ENCODE peak calls at places on chromosomes 7 and 10, in six cellular contexts. One of them, this sample, is unnamed.
A peak's percentile ranks its signal among the peaks of the same experiment; 100 is the strongest.

GRCh38 chr10:97849101-97849490 is 547 bp upstream of the GOLGA7B start:
- DNase-seq in CD8-positive, alpha-beta T cell: no peak
- DNase-seq in tibial nerve: no peak
- DNase-seq in K562: no peak
- DNase-seq in cardiac muscle cell: no peak
- DNase-seq in mucosa of descending colon: peak; percentile 32
- DNase-seq in this sample: no peak

GRCh38 chr7:38840736-38841460 is 68.1 kb downstream of the VPS41 start:
- DNase-seq in CD8-positive, alpha-beta T cell: no peak
- DNase-seq in tibial nerve: no peak
- DNase-seq in K562: no peak
- DNase-seq in cardiac muscle cell: peak; percentile 57
- DNase-seq in mucosa of descending colon: no peak
- DNase-seq in this sample: no peak

GRCh38 chr10:43997330-43997729 is 348.6 kb upstream of the ZNF32 start:
- DNase-seq in CD8-positive, alpha-beta T cell: no peak
- DNase-seq in tibial nerve: no peak
- DNase-seq in K562: no peak
- DNase-seq in cardiac muscle cell: no peak
- DNase-seq in mucosa of descending colon: no peak
- DNase-seq in this sample: no peak

GRCh38 chr10:47139121-47139520 is 160.9 kb upstream of the GDF10 start:
- DNase-seq in CD8-positive, alpha-beta T cell: no peak
- DNase-seq in tibial nerve: no peak
- DNase-seq in K562: no peak
- DNase-seq in cardiac muscle cell: no peak
- DNase-seq in mucosa of descending colon: no peak
- DNase-seq in this sample: no peak

GRCh38 chr10:79415736-79416577 is 29.5 kb downstream of the ZCCHC24 start:
- DNase-seq in CD8-positive, alpha-beta T cell: no peak
- DNase-seq in tibial nerve: no peak
- DNase-seq in K562: peak; percentile 66
- DNase-seq in cardiac muscle cell: no peak
- DNase-seq in mucosa of descending colon: peak; percentile 9
- DNase-seq in this sample: no peak

GRCh38 chr7:30997316-30997715 is 33.6 kb downstream of the GHRHR start:
- DNase-seq in CD8-positive, alpha-beta T cell: no peak
- DNase-seq in tibial nerve: no peak
- DNase-seq in K562: no peak
- DNase-seq in cardiac muscle cell: no peak
- DNase-seq in mucosa of descending colon: no peak
- DNase-seq in this sample: no peak

GRCh38 chr7:35556532-35557471 is 138.1 kb downstream of the HERPUD2 start:
- DNase-seq in CD8-positive, alpha-beta T cell: no peak
- DNase-seq in tibial nerve: no peak
- DNase-seq in K562: no peak
- DNase-seq in cardiac muscle cell: no peak
- DNase-seq in mucosa of descending colon: no peak
- DNase-seq in this sample: no peak

GRCh38 chr10:96651998-96652431 is 65.2 kb upstream of the TM9SF3 start:
- DNase-seq in CD8-positive, alpha-beta T cell: peak; percentile 42
- DNase-seq in tibial nerve: no peak
- DNase-seq in K562: no peak
- DNase-seq in cardiac muscle cell: no peak
- DNase-seq in mucosa of descending colon: no peak
- DNase-seq in this sample: no peak

GRCh38 chr7:33639552-33640197 is 265.7 kb upstream of the BMPER start:
- DNase-seq in CD8-positive, alpha-beta T cell: no peak
- DNase-seq in tibial nerve: no peak
- DNase-seq in K562: no peak
- DNase-seq in cardiac muscle cell: peak; percentile 77
- DNase-seq in mucosa of descending colon: no peak
- DNase-seq in this sample: no peak

GRCh38 chr7:149369497-149369896 is 91.4 kb downstream of the ZNF777 start:
- DNase-seq in CD8-positive, alpha-beta T cell: no peak
- DNase-seq in tibial nerve: no peak
- DNase-seq in K562: no peak
- DNase-seq in cardiac muscle cell: no peak
- DNase-seq in mucosa of descending colon: no peak
- DNase-seq in this sample: no peak

GRCh38 chr10:14949291-14949690 is 4.6 kb downstream of the DCLRE1C start:
- DNase-seq in CD8-positive, alpha-beta T cell: no peak
- DNase-seq in tibial nerve: no peak
- DNase-seq in K562: no peak
- DNase-seq in cardiac muscle cell: peak; percentile 24
- DNase-seq in mucosa of descending colon: no peak
- DNase-seq in this sample: no peak

GRCh38 chr7:97580205-97580604 is 151.7 kb upstream of the TAC1 start:
- DNase-seq in CD8-positive, alpha-beta T cell: no peak
- DNase-seq in tibial nerve: no peak
- DNase-seq in K562: no peak
- DNase-seq in cardiac muscle cell: no peak
- DNase-seq in mucosa of descending colon: no peak
- DNase-seq in this sample: no peak

GRCh38 chr10:73339436-73339835 is 19.2 kb downstream of the CFAP70 start:
- DNase-seq in CD8-positive, alpha-beta T cell: no peak
- DNase-seq in tibial nerve: no peak
- DNase-seq in K562: no peak
- DNase-seq in cardiac muscle cell: no peak
- DNase-seq in mucosa of descending colon: no peak
- DNase-seq in this sample: no peak

GRCh38 chr10:49144021-49144720 is 10.3 kb upstream of the FAM170B start:
- DNase-seq in CD8-positive, alpha-beta T cell: no peak
- DNase-seq in tibial nerve: no peak
- DNase-seq in K562: no peak
- DNase-seq in cardiac muscle cell: no peak
- DNase-seq in mucosa of descending colon: no peak
- DNase-seq in this sample: no peak

GRCh38 chr7:22138106-22138505 is 192.4 kb upstream of the CDCA7L start:
- DNase-seq in CD8-positive, alpha-beta T cell: no peak
- DNase-seq in tibial nerve: no peak
- DNase-seq in K562: no peak
- DNase-seq in cardiac muscle cell: no peak
- DNase-seq in mucosa of descending colon: no peak
- DNase-seq in this sample: no peak

GRCh38 chr10:105041956-105042355 is 400.9 kb downstream of the SORCS3 start:
- DNase-seq in CD8-positive, alpha-beta T cell: no peak
- DNase-seq in tibial nerve: no peak
- DNase-seq in K562: no peak
- DNase-seq in cardiac muscle cell: no peak
- DNase-seq in mucosa of descending colon: no peak
- DNase-seq in this sample: no peak

GRCh38 chr10:84477370-84477769 is 149.0 kb downstream of the CCSER2 start:
- DNase-seq in CD8-positive, alpha-beta T cell: no peak
- DNase-seq in tibial nerve: no peak
- DNase-seq in K562: no peak
- DNase-seq in cardiac muscle cell: no peak
- DNase-seq in mucosa of descending colon: no peak
- DNase-seq in this sample: no peak

GRCh38 chr7:136016649-136017395 is 39.7 kb upstream of the MTPN start:
- DNase-seq in CD8-positive, alpha-beta T cell: no peak
- DNase-seq in tibial nerve: no peak
- DNase-seq in K562: no peak
- DNase-seq in cardiac muscle cell: no peak
- DNase-seq in mucosa of descending colon: no peak
- DNase-seq in this sample: no peak

GRCh38 chr10:49512121-49512809 is 26.7 kb downstream of the ERCC6 start:
- DNase-seq in CD8-positive, alpha-beta T cell: peak; percentile 20
- DNase-seq in tibial nerve: no peak
- DNase-seq in K562: peak; percentile 46
- DNase-seq in cardiac muscle cell: peak; percentile 55
- DNase-seq in mucosa of descending colon: no peak
- DNase-seq in this sample: no peak

GRCh38 chr10:1476106-1476803 is 261.1 kb downstream of the ADARB2 start:
- DNase-seq in CD8-positive, alpha-beta T cell: no peak
- DNase-seq in tibial nerve: no peak
- DNase-seq in K562: no peak
- DNase-seq in cardiac muscle cell: no peak
- DNase-seq in mucosa of descending colon: no peak
- DNase-seq in this sample: no peak

GRCh38 chr7:46934198-46934825 is 647.6 kb downstream of the TNS3 start:
- DNase-seq in CD8-positive, alpha-beta T cell: no peak
- DNase-seq in tibial nerve: no peak
- DNase-seq in K562: no peak
- DNase-seq in cardiac muscle cell: peak; percentile 36
- DNase-seq in mucosa of descending colon: no peak
- DNase-seq in this sample: no peak

GRCh38 chr10:51683031-51683830 is 16.2 kb downstream of the CSTF2T start:
- DNase-seq in CD8-positive, alpha-beta T cell: no peak
- DNase-seq in tibial nerve: no peak
- DNase-seq in K562: no peak
- DNase-seq in cardiac muscle cell: peak; percentile 78
- DNase-seq in mucosa of descending colon: no peak
- DNase-seq in this sample: no peak

GRCh38 chr10:100508691-100509150 is 10.9 kb downstream of the SEC31B start:
- DNase-seq in CD8-positive, alpha-beta T cell: peak; percentile 44
- DNase-seq in tibial nerve: no peak
- DNase-seq in K562: peak; percentile 60
- DNase-seq in cardiac muscle cell: peak; percentile 66
- DNase-seq in mucosa of descending colon: no peak
- DNase-seq in this sample: no peak

GRCh38 chr7:4209126-4209525 is 473.0 kb upstream of the FOXK1 start:
- DNase-seq in CD8-positive, alpha-beta T cell: no peak
- DNase-seq in tibial nerve: no peak
- DNase-seq in K562: no peak
- DNase-seq in cardiac muscle cell: no peak
- DNase-seq in mucosa of descending colon: no peak
- DNase-seq in this sample: no peak

GRCh38 chr7:4211261-4211660 is 470.8 kb upstream of the FOXK1 start:
- DNase-seq in CD8-positive, alpha-beta T cell: no peak
- DNase-seq in tibial nerve: no peak
- DNase-seq in K562: no peak
- DNase-seq in cardiac muscle cell: no peak
- DNase-seq in mucosa of descending colon: no peak
- DNase-seq in this sample: no peak

GRCh38 chr7:4210821-4211220 is 471.3 kb upstream of the FOXK1 start:
- DNase-seq in CD8-positive, alpha-beta T cell: no peak
- DNase-seq in tibial nerve: no peak
- DNase-seq in K562: no peak
- DNase-seq in cardiac muscle cell: no peak
- DNase-seq in mucosa of descending colon: no peak
- DNase-seq in this sample: no peak

GRCh38 chr7:4208586-4208985 is 473.5 kb upstream of the FOXK1 start:
- DNase-seq in CD8-positive, alpha-beta T cell: no peak
- DNase-seq in tibial nerve: no peak
- DNase-seq in K562: no peak
- DNase-seq in cardiac muscle cell: no peak
- DNase-seq in mucosa of descending colon: no peak
- DNase-seq in this sample: no peak

GRCh38 chr7:4209966-4210365 is 472.1 kb upstream of the FOXK1 start:
- DNase-seq in CD8-positive, alpha-beta T cell: no peak
- DNase-seq in tibial nerve: no peak
- DNase-seq in K562: no peak
- DNase-seq in cardiac muscle cell: no peak
- DNase-seq in mucosa of descending colon: no peak
- DNase-seq in this sample: no peak
- H3K9me3 ChIP-seq in CD8-positive, alpha-beta T cell: no peaks in the 10 kb centered on the region
- H3K9me3 ChIP-seq in tibial nerve: no peaks in the 10 kb centered on the region
- H3K9me3 ChIP-seq in K562: no peaks in the 10 kb centered on the region
- H3K9me3 ChIP-seq in cardiac muscle cell: no peaks in the 10 kb centered on the region
- H3K9me3 ChIP-seq in mucosa of descending colon: no peaks in the 10 kb centered on the region
- H3K9me3 ChIP-seq in this sample: no peaks in the 10 kb centered on the region

GRCh38 chr7:113371376-113372043 is 253.2 kb upstream of the SMIM30 start:
- DNase-seq in CD8-positive, alpha-beta T cell: no peak
- DNase-seq in tibial nerve: no peak
- DNase-seq in K562: no peak
- DNase-seq in cardiac muscle cell: no peak
- DNase-seq in mucosa of descending colon: no peak
- DNase-seq in this sample: no peak

GRCh38 chr7:113374924-113375323 is 256.6 kb upstream of the SMIM30 start:
- DNase-seq in CD8-positive, alpha-beta T cell: no peak
- DNase-seq in tibial nerve: no peak
- DNase-seq in K562: no peak
- DNase-seq in cardiac muscle cell: no peak
- DNase-seq in mucosa of descending colon: no peak
- DNase-seq in this sample: no peak

GRCh38 chr7:113367187-113367586 is 248.8 kb upstream of the SMIM30 start:
- DNase-seq in CD8-positive, alpha-beta T cell: no peak
- DNase-seq in tibial nerve: no peak
- DNase-seq in K562: no peak
- DNase-seq in cardiac muscle cell: no peak
- DNase-seq in mucosa of descending colon: no peak
- DNase-seq in this sample: no peak

GRCh38 chr7:113366122-113366521 is 247.8 kb upstream of the SMIM30 start:
- DNase-seq in CD8-positive, alpha-beta T cell: no peak
- DNase-seq in tibial nerve: no peak
- DNase-seq in K562: no peak
- DNase-seq in cardiac muscle cell: no peak
- DNase-seq in mucosa of descending colon: no peak
- DNase-seq in this sample: no peak

DNA sequence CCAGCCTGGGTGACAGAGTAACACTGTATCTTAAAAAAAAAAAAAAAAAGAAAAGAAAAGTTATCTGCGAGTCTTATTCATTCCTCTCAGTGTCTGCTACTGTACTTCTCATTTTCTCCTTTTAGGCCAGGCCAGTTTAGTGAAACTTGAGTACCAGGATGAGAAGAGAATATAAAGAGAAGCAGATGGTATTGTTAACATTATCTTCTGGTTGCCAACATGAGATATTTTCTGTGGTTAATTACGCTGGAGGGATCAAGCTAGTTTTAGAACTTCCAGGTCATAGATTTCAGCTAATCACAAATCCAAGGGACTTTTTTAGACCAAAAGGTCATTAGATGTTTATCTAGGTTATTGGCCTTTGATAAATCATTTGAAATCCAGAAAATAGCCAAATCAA is 252.6 kb upstream of the SMIM30 start:
- DNase-seq in CD8-positive, alpha-beta T cell: no peak
- DNase-seq in tibial nerve: no peak
- DNase-seq in K562: no peak
- DNase-seq in cardiac muscle cell: no peak
- DNase-seq in mucosa of descending colon: no peak
- DNase-seq in this sample: no peak
- H3K9me3 ChIP-seq in CD8-positive, alpha-beta T cell: no peaks in the 10 kb centered on the region
- H3K9me3 ChIP-seq in tibial nerve: no peaks in the 10 kb centered on the region
- H3K9me3 ChIP-seq in K562: no peaks in the 10 kb centered on the region
- H3K9me3 ChIP-seq in cardiac muscle cell: no peaks in the 10 kb centered on the region
- H3K9me3 ChIP-seq in mucosa of descending colon: no peaks in the 10 kb centered on the region
- H3K9me3 ChIP-seq in this sample: no peaks in the 10 kb centered on the region

GRCh38 chr10:18561861-18562551 is 89.4 kb downstream of the NSUN6 start:
- DNase-seq in CD8-positive, alpha-beta T cell: no peak
- DNase-seq in tibial nerve: no peak
- DNase-seq in K562: no peak
- DNase-seq in cardiac muscle cell: no peak
- DNase-seq in mucosa of descending colon: no peak
- DNase-seq in this sample: no peak
- H3K9me3 ChIP-seq in CD8-positive, alpha-beta T cell: no peaks in the 10 kb centered on the region
- H3K9me3 ChIP-seq in tibial nerve: no peaks in the 10 kb centered on the region
- H3K9me3 ChIP-seq in K562: peaks cover 5% of the 10 kb centered on the region
- H3K9me3 ChIP-seq in cardiac muscle cell: no peaks in the 10 kb centered on the region
- H3K9me3 ChIP-seq in mucosa of descending colon: peaks cover 38% of the 10 kb centered on the region
- H3K9me3 ChIP-seq in this sample: peaks cover 17% of the 10 kb centered on the region

DNA sequence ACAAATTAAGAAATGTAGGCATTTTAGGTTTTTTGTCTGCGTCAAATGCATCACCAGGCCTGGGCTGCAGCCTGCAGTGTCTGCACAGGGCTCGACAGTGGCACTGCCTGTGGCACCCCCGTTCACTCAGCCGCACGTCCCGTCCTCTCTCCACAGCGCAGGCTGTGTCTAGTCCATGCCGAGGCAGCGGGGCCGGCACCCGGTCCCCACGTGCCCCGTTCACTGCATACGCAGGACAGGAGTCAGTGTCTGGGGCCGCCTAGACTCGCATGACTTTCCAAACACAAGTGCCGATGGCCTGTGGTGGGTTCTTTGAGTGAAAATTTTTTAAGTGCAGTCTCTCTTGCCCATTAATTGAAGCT is 446.4 kb downstream of the PTPRN2 start:
- DNase-seq in CD8-positive, alpha-beta T cell: no peak
- DNase-seq in tibial nerve: no peak
- DNase-seq in K562: no peak
- DNase-seq in cardiac muscle cell: no peak
- DNase-seq in mucosa of descending colon: no peak
- DNase-seq in this sample: no peak
- H3K9me3 ChIP-seq in CD8-positive, alpha-beta T cell: no peaks in the 10 kb centered on the region
- H3K9me3 ChIP-seq in tibial nerve: no peaks in the 10 kb centered on the region
- H3K9me3 ChIP-seq in K562: no peaks in the 10 kb centered on the region
- H3K9me3 ChIP-seq in cardiac muscle cell: no peaks in the 10 kb centered on the region
- H3K9me3 ChIP-seq in mucosa of descending colon: peaks cover 3% of the 10 kb centered on the region
- H3K9me3 ChIP-seq in this sample: no peaks in the 10 kb centered on the region